ENCODE peak calls at places on chromosomes 13 and 19, in five cellular contexts. L, W, B, X and J are unnamed samples.

GRCh38 chr13:48489003-48489402 is 43.9 kb downstream of the RCBTB2 start:
- DNase-seq in L (no peak), W (no peak), B (peak; percentile 16), X (no peak), J (no peak)

GRCh38 chr13:48731957-48732569 is 78.3 kb downstream of the CYSLTR2 start:
- DNase-seq in L (no peak), W (peak; percentile 74), B (peak; percentile 33), X (peak; percentile 64), J (no peak)

GRCh38 chr13:37889102-37889501 is 19.5 kb upstream of the TRPC4 start:
- DNase-seq in L (peak; percentile 23), W (no peak), B (no peak), X (no peak), J (peak; percentile 11)

GRCh38 chr19:23093832-23094231 is 23.0 kb upstream of the ZNF730 start:
- DNase-seq in L (no peak), W (peak; percentile 47), B (no peak), X (no peak), J (no peak)

GRCh38 chr13:42002066-42002465 is 41.2 kb upstream of the VWA8 start:
- DNase-seq in L (no peak), W (no peak), B (no peak), X (no peak), J (no peak)

GRCh38 chr13:41139296-41139966 is 6.8 kb upstream of the KBTBD6 start:
- DNase-seq in L (peak; percentile 66), W (no peak), B (no peak), X (no peak), J (peak; percentile 51)

GRCh38 chr13:97269603-97270002 is 47.5 kb downstream of the MBNL2 start:
- DNase-seq in L (no peak), W (no peak), B (no peak), X (no peak), J (no peak)

GRCh38 chr19:58555369-58555885 is 522 bp upstream of the CHMP2A start:
- DNase-seq in L (no peak), W (no peak), B (no peak), X (no peak), J (no peak)

GRCh38 chr13:24183741-24184182 is 23.2 kb downstream of the SPATA13 start:
- DNase-seq in L (no peak), W (no peak), B (no peak), X (peak; percentile 58), J (no peak)

GRCh38 chr13:73874460-73874859 is 259.7 kb downstream of the KLF12 start:
- DNase-seq in L (no peak), W (no peak), B (no peak), X (no peak), J (no peak)

GRCh38 chr19:13043285-13043684 is 48.0 kb downstream of the NFIX start:
- DNase-seq in L (no peak), W (no peak), B (peak; percentile 19), X (no peak), J (no peak)

GRCh38 chr13:48746816-48747215 is 93.1 kb downstream of the CYSLTR2 start:
- DNase-seq in L (no peak), W (no peak), B (no peak), X (no peak), J (no peak)

GRCh38 chr13:58397596-58398387 is 766.2 kb downstream of the PCDH17 start:
- DNase-seq in L (no peak), W (peak; percentile 42), B (no peak), X (no peak), J (no peak)

GRCh38 chr19:19514215-19514633 is 1.1 kb downstream of the TSSK6 start:
- DNase-seq in L (no peak), W (no peak), B (no peak), X (no peak), J (peak; percentile 54)

GRCh38 chr13:86447479-86447878 is 648.3 kb upstream of the SLITRK6 start:
- DNase-seq in L (no peak), W (no peak), B (no peak), X (no peak), J (no peak)

GRCh38 chr13:79614519-79614918 is 133.6 kb downstream of the NDFIP2 start:
- DNase-seq in L (no peak), W (no peak), B (no peak), X (no peak), J (no peak)

GRCh38 chr13:42007844-42008243 is 40.6 kb upstream of the DGKH start:
- DNase-seq in L (peak; percentile 79), W (no peak), B (no peak), X (no peak), J (peak; percentile 33)

GRCh38 chr13:112141643-112142400 is 74.9 kb downstream of the SOX1 start:
- DNase-seq in L (no peak), W (no peak), B (no peak), X (no peak), J (no peak)

GRCh38 chr13:95898256-95898655 is 154.9 kb downstream of the UGGT2 start:
- DNase-seq in L (no peak), W (no peak), B (no peak), X (no peak), J (no peak)

GRCh38 chr19:13637664-13638063 is 126.7 kb upstream of the MRI1 start:
- DNase-seq in L (peak; percentile 88), W (no peak), B (no peak), X (no peak), J (peak; percentile 31)

GRCh38 chr13:23681253-23681652 is 111.0 kb downstream of the TNFRSF19 start:
- DNase-seq in L (peak; percentile 91), W (no peak), B (no peak), X (peak; percentile 28), J (peak; percentile 76)

GRCh38 chr19:30878456-30878855 is 470.8 kb downstream of the TSHZ3 start:
- DNase-seq in L (no peak), W (peak; percentile 11), B (no peak), X (no peak), J (no peak)

GRCh38 chr13:47112205-47112896 is 215.5 kb upstream of the HTR2A start:
- DNase-seq in L (no peak), W (peak; percentile 53), B (no peak), X (no peak), J (peak; percentile 34)

GRCh38 chr13:106182404-106182803 is 353.1 kb downstream of the EFNB2 start:
- DNase-seq in L (peak; percentile 92), W (no peak), B (no peak), X (no peak), J (peak; percentile 96)

GRCh38 chr13:39036212-39036611 is 1.7 kb downstream of the PROSER1 start:
- DNase-seq in L (peak; percentile 4), W (no peak), B (peak; percentile 68), X (peak; percentile 28), J (peak; percentile 19)

GRCh38 chr19:5090780-5091575 is 122.1 kb downstream of the KDM4B start:
- DNase-seq in L (peak; percentile 15), W (no peak), B (no peak), X (peak; percentile 87), J (peak; percentile 25)

GRCh38 chr13:42478531-42479156 is 95.3 kb upstream of the TNFSF11 start:
- DNase-seq in L (peak; percentile 7), W (no peak), B (peak; percentile 4), X (peak; percentile 32), J (peak; percentile 68)

GRCh38 chr19:2047449-2048103 is 3.5 kb downstream of the MKNK2 start:
- DNase-seq in L (no peak), W (peak; percentile 28), B (no peak), X (peak; percentile 63), J (peak; percentile 53)

GRCh38 chr13:85638265-85638664 is 161.0 kb downstream of the SLITRK6 start:
- DNase-seq in L (no peak), W (no peak), B (no peak), X (no peak), J (no peak)

GRCh38 chr19:48121909-48122371 is 11.3 kb upstream of the PLA2G4C start:
- DNase-seq in L (no peak), W (no peak), B (no peak), X (no peak), J (no peak)

GRCh38 chr19:17616961-17617806 is 61.7 kb downstream of the COLGALT1 start:
- DNase-seq in L (peak; percentile 9), W (peak; percentile 88), B (peak; percentile 22), X (peak; percentile 24), J (no peak)

GRCh38 chr13:91383836-91384235 is 14.6 kb upstream of the GPC5 start:
- DNase-seq in L (no peak), W (no peak), B (no peak), X (no peak), J (no peak)

GRCh38 chr13:101267656-101268055 is 148.7 kb downstream of the NALCN start:
- DNase-seq in L (no peak), W (no peak), B (no peak), X (no peak), J (peak; percentile 81)

GRCh38 chr13:50081899-50082425 is 66.7 kb downstream of the KCNRG start:
- DNase-seq in L (peak; percentile 98), W (peak; percentile 99), B (peak; percentile 98), X (peak; percentile 99), J (peak; percentile 98)

GRCh38 chr13:50081106-50081898 is 66.1 kb downstream of the KCNRG start:
- DNase-seq in L (no peak), W (peak; percentile 63), B (peak; percentile 58), X (peak; percentile 71), J (no peak)

GRCh38 chr13:50080158-50080855 is 65.1 kb downstream of the KCNRG start:
- DNase-seq in L (peak; percentile 52), W (no peak), B (peak; percentile 57), X (peak; percentile 43), J (peak; percentile 50)

GRCh38 chr13:50079278-50080157 is 64.3 kb downstream of the KCNRG start:
- DNase-seq in L (no peak), W (no peak), B (no peak), X (no peak), J (no peak)

GRCh38 chr13:50080856-50081105 is 65.5 kb downstream of the KCNRG start:
- DNase-seq in L (peak; percentile 27), W (no peak), B (no peak), X (no peak), J (no peak)
- H4K20me1 ChIP-seq in L (peaks cover 19% of the 10 kb centered on the region), W (no peaks in the 10 kb centered on the region), B (peaks cover 46% of the 10 kb centered on the region), X (no peaks in the 10 kb centered on the region), J (no peaks in the 10 kb centered on the region)

DNA sequence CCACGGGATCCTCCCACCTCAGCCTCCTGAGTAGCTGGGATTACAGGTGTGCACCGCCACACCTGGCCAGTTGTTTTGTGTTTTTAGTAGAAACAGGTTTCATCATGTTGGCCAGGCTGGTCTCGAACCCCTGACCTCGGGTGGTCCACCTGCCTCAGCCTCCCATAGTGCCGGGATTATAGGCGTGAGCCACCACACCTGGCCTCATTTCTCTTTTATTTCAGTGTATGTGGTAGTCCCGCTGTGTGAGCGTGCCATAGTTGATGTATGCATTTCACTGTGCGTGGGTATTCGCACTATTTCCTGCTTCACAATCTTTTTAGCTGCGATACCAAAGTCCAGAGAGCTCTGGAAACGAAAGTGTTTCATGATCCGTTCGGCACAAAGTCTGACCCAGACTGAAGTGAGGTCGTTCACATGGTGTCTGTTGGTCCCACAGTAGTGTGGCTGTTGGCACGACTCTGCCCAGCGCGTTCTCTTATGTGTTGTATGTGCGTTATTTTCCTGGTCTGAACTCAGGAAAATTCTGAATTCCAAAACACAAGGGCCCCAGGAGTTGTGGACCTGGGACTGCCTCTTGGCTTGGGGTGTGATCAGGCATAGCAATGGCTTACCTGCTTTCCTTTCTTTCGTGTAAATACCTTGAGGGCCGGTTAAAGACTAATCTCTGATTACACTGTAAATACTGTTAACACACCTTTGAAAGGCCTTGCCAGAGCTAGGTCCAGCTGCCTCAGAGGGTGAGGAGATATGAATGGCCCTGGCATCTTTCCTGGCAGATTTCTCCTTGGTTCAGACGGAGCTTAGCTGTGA is 8.6 kb downstream of the EPN1 start:
- DNase-seq in L (no peak), W (no peak), B (no peak), X (peak; percentile 73), J (no peak)
- H4K20me1 ChIP-seq in L (peaks cover 88% of the 10 kb centered on the region), W (no peaks in the 10 kb centered on the region), B (no peaks in the 10 kb centered on the region), X (peaks cover 41% of the 10 kb centered on the region), J (peaks cover 2% of the 10 kb centered on the region)

GRCh38 chr19:3810708-3811355 is 24.7 kb upstream of the MATK start:
- DNase-seq in L (no peak), W (peak; percentile 22), B (no peak), X (no peak), J (no peak)
- H4K20me1 ChIP-seq in L (no peaks in the 10 kb centered on the region), W (peaks cover 2% of the 10 kb centered on the region), B (no peaks in the 10 kb centered on the region), X (no peaks in the 10 kb centered on the region), J (no peaks in the 10 kb centered on the region)

GRCh38 chr19:33381101-33381500 is 7.6 kb downstream of the CEBPG start:
- DNase-seq in L (no peak), W (no peak), B (no peak), X (no peak), J (no peak)
- H4K20me1 ChIP-seq in L (peaks cover 98% of the 10 kb centered on the region), W (peaks cover 2% of the 10 kb centered on the region), B (peaks cover 44% of the 10 kb centered on the region), X (peaks cover 98% of the 10 kb centered on the region), J (no peaks in the 10 kb centered on the region)